ENCODE peak calls at places on chromosomes 3 and 15, in six cellular contexts. W is adrenal gland, L is breast epithelium, T is sigmoid colon, F is heart left ventricle, M is lower leg skin. V is an unnamed sample.

GRCh38 chr3:25571285-25571684 is 93.4 kb downstream of the TOP2B start:
- DNase-seq in W (no peak), M (no peak), T (no peak), L (no peak), F (no peak), V (no peak)

GRCh38 chr3:69085543-69086132 is 901 bp downstream of the ARL6IP5 start:
- DNase-seq in L (no peak), W (peak), M (no peak), F (peak), T (no peak), V (no peak)

GRCh38 chr15:60945196-60945595 is 283.9 kb downstream of the RORA start:
- DNase-seq in F (peak), M (no peak), W (peak), T (peak), L (peak), V (no peak)

GRCh38 chr15:42065008-42065407 is 29.4 kb downstream of the PLA2G4D start:
- DNase-seq in T (no peak), W (no peak), M (no peak), L (no peak), F (no peak), V (no peak)

GRCh38 chr3:52093751-52094525 is 37.6 kb upstream of the DUSP7 start:
- DNase-seq in M (no peak), W (no peak), L (no peak), F (no peak), T (peak), V (no peak)

GRCh38 chr3:186003610-186004009 is 65.8 kb upstream of the TRA2B start:
- DNase-seq in L (no peak), W (no peak), F (no peak), M (no peak), T (no peak), V (no peak)

GRCh38 chr3:140715035-140715434 is 37.2 kb downstream of the TRIM42 start:
- DNase-seq in L (no peak), T (no peak), M (no peak), W (no peak), F (no peak), V (no peak)

GRCh38 chr3:102360211-102360610 is 74.6 kb upstream of the ZPLD1 start:
- DNase-seq in L (no peak), F (no peak), W (no peak), T (no peak), M (no peak), V (no peak)

GRCh38 chr3:14352002-14352627 is 50.3 kb upstream of the SLC6A6 start:
- DNase-seq in M (no peak), F (no peak), L (no peak), W (no peak), T (no peak), V (peak)

GRCh38 chr3:138136208-138136607 is 4.0 kb upstream of the A4GNT start:
- DNase-seq in M (no peak), T (no peak), F (no peak), L (no peak), W (no peak), V (no peak)

GRCh38 chr3:8619548-8619947 is 25.1 kb downstream of the SSUH2 start:
- DNase-seq in F (no peak), M (no peak), T (peak), L (no peak), W (no peak), V (no peak)

GRCh38 chr15:69665641-69666091 is 213.0 kb downstream of the RPLP1 start:
- DNase-seq in W (no peak), T (no peak), F (no peak), M (no peak), L (no peak), V (no peak)

GRCh38 chr3:119297169-119297568 is 3.0 kb downstream of the ARHGAP31 start:
- DNase-seq in T (no peak), L (no peak), M (no peak), W (no peak), F (no peak), V (no peak)

GRCh38 chr3:130876594-130876993 is 17.3 kb upstream of the ATP2C1 start:
- DNase-seq in T (no peak), F (no peak), M (no peak), L (no peak), W (no peak), V (no peak)

GRCh38 chr3:115659253-115659652 is 35.9 kb downstream of the GAP43 start:
- DNase-seq in T (no peak), L (no peak), W (no peak), F (no peak), M (no peak), V (no peak)

GRCh38 chr3:115657168-115657567 is 33.9 kb downstream of the GAP43 start:
- DNase-seq in T (no peak), F (no peak), W (no peak), M (no peak), L (no peak), V (no peak)

GRCh38 chr3:115659861-115660260 is 36.6 kb downstream of the GAP43 start:
- DNase-seq in T (no peak), F (no peak), L (no peak), M (no peak), W (no peak), V (no peak)

GRCh38 chr3:115658032-115658336 is 34.7 kb downstream of the GAP43 start:
- DNase-seq in L (no peak), M (no peak), T (no peak), W (no peak), F (no peak), V (no peak)

GRCh38 chr3:115658337-115659181 is 35.2 kb downstream of the GAP43 start:
- DNase-seq in T (peak), M (peak), L (peak), W (peak), F (peak), V (peak)
- TF ChIP-seq POLR2A in T (peak), M (no peak), L (no peak), W (peak), F (peak), V (no peak)

GRCh38 chr3:172059532-172059931 is 20.2 kb downstream of the FNDC3B start:
- DNase-seq in F (no peak), L (no peak), M (no peak), W (no peak), T (no peak), V (no peak)

GRCh38 chr3:172065534-172065933 is 26.2 kb downstream of the FNDC3B start:
- DNase-seq in T (no peak), L (no peak), W (no peak), F (no peak), M (no peak), V (no peak)

GRCh38 chr3:172063456-172064432 is 24.4 kb downstream of the FNDC3B start:
- DNase-seq in M (no peak), T (no peak), L (no peak), W (no peak), F (no peak), V (no peak)

GRCh38 chr3:172060234-172060633 is 20.9 kb downstream of the FNDC3B start:
- DNase-seq in M (no peak), F (no peak), W (no peak), T (no peak), L (no peak), V (no peak)

DNA sequence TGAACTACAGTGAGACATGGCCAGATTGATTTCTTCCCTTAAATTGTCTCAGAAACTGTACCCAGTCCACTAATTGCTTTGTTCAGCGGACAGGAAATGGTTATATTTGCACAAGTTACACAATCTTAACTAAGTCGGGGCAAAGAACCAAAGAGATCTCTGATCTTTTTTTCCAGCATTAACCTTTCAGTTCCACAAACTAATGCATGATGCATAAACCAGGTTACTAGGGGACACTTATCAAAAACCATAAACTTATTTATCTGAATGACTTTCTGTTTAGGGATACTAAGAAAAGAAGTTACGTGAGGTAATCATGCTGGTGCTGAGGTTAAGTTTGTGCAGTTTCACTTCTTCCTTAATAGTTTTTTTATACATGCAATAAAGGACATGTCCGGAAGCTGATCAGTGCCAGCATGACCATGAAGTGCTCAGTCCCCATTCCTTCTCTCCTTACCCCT is 22.4 kb downstream of the FNDC3B start:
- DNase-seq in T (no peak), M (no peak), W (no peak), F (no peak), L (no peak), V (peak)
- TF ChIP-seq POLR2A in T (no peak), M (no peak), W (no peak), F (no peak), L (no peak), V (no peak)

DNA sequence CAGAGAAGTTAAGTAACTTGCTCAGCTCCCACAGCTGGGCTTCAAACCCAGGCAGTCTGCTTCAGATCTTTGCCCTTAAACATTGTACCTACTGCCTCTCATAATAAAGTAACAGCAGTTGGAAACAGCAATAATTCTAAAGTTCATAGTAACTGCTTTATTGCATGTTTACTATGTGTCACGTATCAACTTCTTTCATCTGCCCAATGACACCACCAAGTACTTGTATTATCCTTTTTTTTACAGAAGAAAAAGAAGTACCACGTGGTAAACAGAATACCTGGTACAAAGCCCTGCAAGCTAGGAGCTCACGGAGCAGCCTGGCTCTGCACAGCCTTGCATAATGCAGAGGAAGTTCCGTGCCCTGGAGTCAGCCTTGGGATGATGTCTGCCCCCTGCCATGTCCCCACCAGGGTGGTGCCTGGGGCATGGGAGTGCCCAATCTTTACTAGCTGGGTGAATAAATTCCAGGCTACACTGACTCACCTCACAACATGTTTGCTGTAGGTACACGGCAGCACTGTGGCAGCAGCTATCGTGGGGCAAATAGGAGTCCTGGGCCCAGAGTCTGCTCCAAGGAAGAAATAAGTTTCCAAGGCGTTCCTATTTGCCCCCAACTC is 77.2 kb downstream of the LDHAL6B start:
- DNase-seq in T (no peak), W (no peak), L (peak), M (peak), F (no peak), V (no peak)
- TF ChIP-seq POLR2A in T (peak), W (no peak), L (no peak), M (no peak), F (no peak), V (no peak)

GRCh38 chr3:128425142-128425845 is 41.4 kb downstream of the DNAJB8 start:
- DNase-seq in W (no peak), T (no peak), F (no peak), L (no peak), M (no peak), V (no peak)

GRCh38 chr3:128423525-128424147 is 43.1 kb downstream of the DNAJB8 start:
- DNase-seq in F (no peak), T (no peak), W (no peak), L (no peak), M (no peak), V (no peak)

GRCh38 chr3:128425846-128426127 is 40.9 kb downstream of the DNAJB8 start:
- DNase-seq in W (no peak), T (no peak), M (no peak), F (no peak), L (no peak), V (no peak)

GRCh38 chr3:128422762-128423524 is 43.7 kb downstream of the DNAJB8 start:
- DNase-seq in T (no peak), F (no peak), L (no peak), M (no peak), W (no peak), V (no peak)

DNA sequence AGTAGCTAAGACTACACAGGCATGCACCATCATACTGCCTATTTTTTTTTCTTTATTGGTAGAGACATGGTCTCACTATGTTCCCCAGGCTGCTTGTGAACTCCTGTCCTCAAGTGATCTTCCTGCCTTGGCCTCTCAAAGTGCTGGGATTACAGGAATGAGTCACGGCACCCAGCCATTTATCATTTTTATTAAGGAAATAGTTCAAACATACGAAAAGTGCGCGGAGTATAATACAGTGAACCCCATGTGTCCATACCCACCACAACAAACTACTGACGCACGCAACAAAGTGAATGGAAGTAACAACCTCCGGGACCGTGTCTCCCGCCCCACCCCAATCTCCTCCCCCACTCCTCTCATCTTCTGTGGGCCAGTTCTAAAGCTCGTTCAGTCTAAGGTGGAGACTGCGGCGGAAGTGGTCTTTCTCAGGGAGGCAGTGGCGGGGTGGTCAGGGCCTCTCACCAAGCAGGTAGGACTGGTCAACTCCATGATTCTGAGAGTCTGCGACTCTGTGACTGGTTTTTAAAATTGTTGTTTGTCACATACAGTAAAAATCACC is 42.1 kb downstream of the DNAJB8 start:
- DNase-seq in L (no peak), T (no peak), F (no peak), M (no peak), W (no peak), V (no peak)
- TF ChIP-seq POLR2A in L (no peak), T (no peak), F (no peak), M (no peak), W (no peak), V (no peak)

GRCh38 chr3:190458040-190458439 is 8.3 kb upstream of the TMEM207 start:
- DNase-seq in M (no peak), F (no peak), W (no peak), T (no peak), L (no peak), V (no peak)

GRCh38 chr3:190455843-190456242 is 6.1 kb upstream of the TMEM207 start:
- DNase-seq in M (no peak), W (no peak), F (no peak), T (no peak), L (no peak), V (no peak)

DNA sequence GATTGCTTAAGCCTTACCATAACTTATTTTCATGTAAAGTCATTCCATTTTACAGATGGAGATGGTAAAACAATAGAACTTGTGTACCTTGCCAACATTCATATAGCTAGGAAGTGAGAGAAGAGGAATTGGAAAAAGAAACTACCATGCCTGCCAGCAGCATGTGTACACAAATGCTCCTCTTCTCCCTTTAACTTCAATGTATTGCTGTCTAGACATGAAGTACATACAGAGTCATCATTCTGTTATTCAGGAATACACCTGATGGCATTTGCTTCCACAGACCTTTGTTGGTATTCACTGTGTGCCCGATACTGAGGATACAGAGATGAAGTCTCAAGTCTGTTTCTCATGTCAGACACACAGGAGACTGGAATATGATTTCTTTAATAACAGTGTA is 7.1 kb upstream of the TMEM207 start:
- DNase-seq in F (no peak), W (no peak), L (no peak), T (no peak), M (no peak), V (no peak)
- TF ChIP-seq POLR2A in F (no peak), W (no peak), L (no peak), T (no peak), M (no peak), V (no peak)

DNA sequence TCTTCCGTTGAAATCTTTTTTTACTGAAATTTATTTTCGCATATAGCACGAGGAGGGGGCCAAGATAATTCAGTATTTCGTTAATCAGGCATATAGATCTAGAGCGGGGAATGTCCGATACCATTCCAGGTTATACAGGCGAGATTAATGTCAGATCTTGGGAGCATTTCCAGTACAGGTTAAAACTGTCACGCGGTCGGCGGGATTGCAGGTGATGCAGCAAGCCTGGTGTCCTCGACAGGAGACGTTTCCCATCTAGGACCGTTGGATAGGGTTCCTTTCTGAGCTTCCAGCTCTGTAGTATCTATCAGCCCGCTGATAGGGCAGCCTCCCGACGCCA is 363 bp upstream of the ABHD10 start:
- DNase-seq in T (no peak), W (no peak), L (no peak), F (no peak), M (no peak), V (no peak)
- TF ChIP-seq POLR2A in T (no peak), W (no peak), L (no peak), F (no peak), M (no peak), V (no peak)

GRCh38 chr3:9695322-9695721 is 8.3 kb upstream of the CPNE9 start:
- DNase-seq in T (no peak), M (no peak), W (no peak), F (no peak), L (no peak), V (no peak)

GRCh38 chr3:9689757-9690156 is 13.9 kb upstream of the CPNE9 start:
- DNase-seq in T (no peak), F (no peak), W (no peak), M (no peak), L (no peak), V (no peak)

GRCh38 chr3:9691636-9692035 is 12.0 kb upstream of the CPNE9 start:
- DNase-seq in T (no peak), M (no peak), L (no peak), W (no peak), F (no peak), V (no peak)

GRCh38 chr3:9690451-9691450 is 12.9 kb upstream of the CPNE9 start:
- DNase-seq in F (no peak), T (no peak), W (no peak), L (no peak), M (no peak), V (peak)

GRCh38 chr3:9692416-9692815 is 11.2 kb upstream of the CPNE9 start:
- DNase-seq in L (no peak), W (no peak), T (no peak), M (no peak), F (no peak), V (no peak)
- TF ChIP-seq POLR2A in L (no peak), W (no peak), T (no peak), M (no peak), F (no peak), V (no peak)

DNA sequence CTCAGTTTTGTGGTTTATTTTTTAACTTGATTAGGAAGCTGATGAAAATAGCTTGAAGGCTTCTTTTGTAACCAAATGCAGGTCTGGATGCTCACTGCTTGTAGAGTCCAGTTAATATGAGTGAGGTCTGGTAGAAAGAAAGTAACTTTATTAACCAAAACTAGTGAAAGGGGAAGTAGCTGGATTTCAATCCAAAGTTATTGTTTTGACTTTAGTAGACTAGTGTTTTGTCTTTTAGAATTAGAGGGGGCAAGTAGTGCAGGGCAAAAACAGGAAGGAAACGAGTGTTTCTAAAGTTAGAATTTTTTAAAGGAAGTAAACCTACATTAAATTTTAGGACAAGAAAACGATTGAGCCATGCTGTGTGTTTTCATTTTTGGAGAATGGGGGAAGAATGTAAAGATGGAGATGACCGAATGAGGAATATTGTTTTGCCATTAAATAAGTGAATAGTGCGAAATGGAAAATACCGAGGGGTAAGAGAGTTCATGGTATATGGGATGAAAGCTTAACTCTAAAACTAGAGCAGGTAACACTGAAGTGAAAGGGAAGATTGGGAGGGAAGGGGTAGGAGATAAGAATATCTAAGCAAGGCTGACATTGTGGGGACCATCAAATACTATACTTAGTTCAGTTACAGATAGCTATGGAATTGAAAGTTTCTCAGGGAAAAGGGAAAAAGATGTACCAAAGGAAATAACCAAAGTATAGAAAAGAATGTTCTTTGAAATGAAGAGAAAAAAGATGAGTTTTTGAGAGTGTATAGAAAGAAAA is 40.0 kb downstream of the USP3 start:
- DNase-seq in T (no peak), M (no peak), F (no peak), L (no peak), W (no peak), V (no peak)
- TF ChIP-seq POLR2A in T (no peak), M (no peak), F (no peak), L (no peak), W (no peak), V (no peak)

GRCh38 chr3:146542179-146542578 is 2.2 kb downstream of the PLSCR1 start:
- DNase-seq in M (no peak), T (no peak), W (no peak), F (no peak), L (no peak), V (no peak)
- TF ChIP-seq POLR2A in M (no peak), T (no peak), W (no peak), F (no peak), L (no peak), V (no peak)

GRCh38 chr3:194671900-194672808 is at the start of gene LSG1:
- DNase-seq in M (peak), F (peak), T (peak), W (peak), L (peak), V (peak)
- TF ChIP-seq POLR2A in M (no peak), F (peak), T (no peak), W (peak), L (no peak), V (peak)

V was measured in GM12891.